ENCODE peak calls at places on chromosomes 4 and X, in five cellular contexts. W, R, I, C and F are unnamed samples.

GRCh38 chrX:34909151-34909550 is 33.4 kb upstream of the FAM47B start:
- DNase-seq in W (no peak), R (no peak), I (no peak), C (no peak), F (no peak)

GRCh38 chrX:15465896-15466651 is 27.1 kb downstream of the PIR start:
- DNase-seq in I (no peak), W (no peak), C (no peak), R (no peak), F (no peak)

GRCh38 chrX:103839404-103839803 is 7.3 kb upstream of the RAB9B start:
- DNase-seq in I (no peak), C (no peak), R (no peak), W (no peak), F (no peak)

GRCh38 chr4:165475706-165476070 is 96.9 kb downstream of the CPE start:
- DNase-seq in W (no peak), C (no peak), I (no peak), R (no peak), F (no peak)

GRCh38 chr4:67198757-67199156 is 346.5 kb downstream of the CENPC start:
- DNase-seq in I (no peak), R (no peak), C (no peak), W (no peak), F (no peak)

GRCh38 chrX:30668581-30668980 is 15.4 kb downstream of the GK start:
- DNase-seq in C (no peak), I (no peak), W (no peak), R (no peak), F (no peak)

GRCh38 chrX:15334561-15334960 is 762 bp downstream of the PIGA start:
- DNase-seq in R (no peak), I (no peak), C (no peak), W (no peak), F (no peak)

GRCh38 chr4:108763226-108763593 is 357 bp upstream of the ETNPPL start:
- DNase-seq in C (no peak), W (no peak), R (no peak), I (no peak), F (no peak)

GRCh38 chrX:103329991-103330390 is at the start of gene TCEAL7:
- DNase-seq in I (no peak), R (no peak), C (peak; percentile 79), W (no peak), F (no peak)

GRCh38 chrX:153644356-153645125 is 2.5 kb upstream of the DUSP9 start:
- DNase-seq in I (no peak), R (no peak), W (no peak), C (peak; percentile 59), F (no peak)

GRCh38 chrX:129939986-129940385 is 34.0 kb downstream of the UTP14A start:
- DNase-seq in R (no peak), W (no peak), I (no peak), C (no peak), F (no peak)

GRCh38 chr4:119099227-119099910 is 36.3 kb upstream of the MYOZ2 start:
- DNase-seq in R (no peak), I (no peak), C (no peak), W (no peak), F (no peak)

GRCh38 chr4:78901882-78902281 is 37.4 kb downstream of the PAQR3 start:
- DNase-seq in R (no peak), I (no peak), C (no peak), W (no peak), F (no peak)

GRCh38 chrX:107429090-107429489 is 20.4 kb upstream of the FRMPD3 start:
- DNase-seq in R (peak; percentile 34), I (no peak), C (no peak), W (no peak), F (no peak)

GRCh38 chr4:10093273-10093621 is 23.4 kb downstream of the WDR1 start:
- DNase-seq in W (no peak), R (no peak), C (no peak), I (no peak), F (no peak)
- TF ChIP-seq POLR2AphosphoS5 in W (no peak), R (no peak), C (no peak), I (no peak), F (no peak)

DNA sequence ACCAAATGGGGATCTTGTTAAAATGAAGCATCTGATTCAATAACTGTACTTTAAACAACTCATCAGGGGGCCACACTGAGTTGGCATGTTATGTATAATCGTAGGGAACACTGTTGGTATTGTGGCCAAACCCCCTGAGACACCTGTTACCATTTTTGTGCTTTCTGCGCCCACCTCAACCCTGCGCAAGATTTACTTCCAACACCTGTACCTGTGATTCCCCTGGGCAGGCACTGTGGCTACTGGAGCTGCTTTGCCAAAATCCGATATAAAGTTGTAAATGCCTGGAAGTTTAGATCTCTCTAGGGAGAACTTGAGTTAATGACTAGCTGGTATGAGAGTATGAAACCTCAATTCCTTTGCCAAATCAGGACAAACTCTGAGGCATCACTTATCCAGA is 259.8 kb upstream of the ATOH1 start:
- DNase-seq in R (no peak), I (no peak), W (no peak), C (no peak), F (no peak)
- H3K4me3 ChIP-seq in R (no peak overlapping the region), I (no peak overlapping the region), W (no peak overlapping the region), C (no peak overlapping the region), F (no peak overlapping the region)

GRCh38 chr4:73788411-73788810 is 48.0 kb downstream of the CXCL8 start:
- DNase-seq in C (no peak), I (no peak), R (no peak), W (no peak), F (no peak)
- TF ChIP-seq POLR2A in C (no peak), I (no peak), R (no peak), W (no peak), F (no peak)

GRCh38 chrX:40278340-40279090 is 180.8 kb upstream of the BCOR start:
- DNase-seq in R (no peak), W (no peak), C (no peak), I (no peak), F (no peak)
- TF ChIP-seq POLR2AphosphoS5 in R (no peak), W (no peak), C (no peak), I (no peak), F (no peak)

DNA sequence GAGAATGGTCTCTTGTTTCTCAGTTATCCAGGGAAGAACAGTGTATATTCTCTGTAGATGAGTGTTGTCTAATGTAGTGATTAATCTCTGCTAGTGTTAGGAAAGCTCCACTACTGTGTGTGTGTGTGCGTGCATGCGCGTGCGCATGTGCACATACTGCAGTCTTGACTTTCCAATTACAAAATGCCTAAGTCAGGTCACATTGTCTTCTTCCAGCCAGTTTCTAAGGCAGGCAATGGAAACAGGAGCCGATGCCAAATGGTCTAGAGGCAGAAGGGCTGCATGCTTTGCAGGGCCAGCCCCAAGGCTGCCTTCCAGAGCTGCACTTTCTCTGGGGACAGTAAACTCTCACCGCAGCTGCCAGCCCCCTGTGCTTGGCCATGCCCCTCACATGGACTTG is 30.5 kb upstream of the NAP1L5 start:
- DNase-seq in W (no peak), I (no peak), C (no peak), R (no peak), F (no peak)
- H3K4me3 ChIP-seq in W (no peak overlapping the region), I (no peak overlapping the region), C (no peak overlapping the region), R (no peak overlapping the region), F (no peak overlapping the region)

DNA sequence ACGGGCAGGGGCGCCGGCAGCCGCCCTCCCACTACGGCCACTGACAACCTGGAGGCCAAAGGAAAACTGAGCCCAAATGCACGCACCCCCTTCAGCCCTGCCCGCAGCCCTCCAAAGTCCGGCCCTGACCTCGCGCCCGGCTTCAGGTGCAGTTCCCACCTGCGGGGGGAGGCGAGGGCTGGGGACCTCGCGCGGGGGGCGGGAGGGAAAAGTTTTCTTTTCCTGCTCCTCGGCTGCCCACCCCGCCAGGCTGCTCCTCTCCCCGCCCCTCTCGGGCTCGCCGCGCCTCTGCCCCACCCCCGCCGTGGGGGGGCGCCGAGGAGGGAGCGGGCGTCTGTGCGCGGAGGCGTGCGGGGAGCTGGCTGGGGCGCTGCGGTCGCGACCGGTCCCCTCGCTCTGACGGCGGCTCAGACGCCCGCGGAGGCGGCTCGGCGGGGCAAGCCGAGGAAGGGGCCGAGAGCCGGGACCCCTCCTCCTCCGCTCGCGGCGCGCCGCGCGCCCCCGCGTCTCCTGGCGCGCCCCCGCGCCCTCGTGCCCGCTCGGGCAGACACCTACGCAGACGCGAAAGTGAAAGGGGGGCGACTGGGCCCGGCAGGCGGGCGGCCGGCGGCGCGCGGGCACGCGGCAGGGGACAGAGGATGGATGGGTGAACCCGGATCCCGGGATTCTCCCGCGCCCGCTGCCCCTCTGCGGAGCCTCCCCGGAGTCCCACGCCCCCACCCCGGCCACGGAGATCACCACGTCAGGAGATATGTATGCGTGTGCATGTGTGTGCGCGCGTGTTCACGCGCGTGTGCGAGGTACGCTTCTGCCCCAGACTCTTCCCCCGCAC is 3.1 kb upstream of the NR3C2 start:
- DNase-seq in W (no peak), C (peak; percentile 85), R (peak; percentile 79), I (peak; percentile 59), F (peak; percentile 66)
- TF ChIP-seq POLR2A in W (no peak), C (no peak), R (no peak), I (no peak), F (no peak)

GRCh38 chr4:76088719-76089118 is 14.2 kb downstream of the ART3 start:
- DNase-seq in R (no peak), C (no peak), W (no peak), I (no peak), F (no peak)

GRCh38 chr4:76095568-76095967 is 21.1 kb downstream of the ART3 start:
- DNase-seq in I (no peak), R (no peak), C (no peak), W (no peak), F (no peak)

GRCh38 chr4:76087007-76087769 is 12.7 kb downstream of the ART3 start:
- DNase-seq in R (peak; percentile 37), W (peak; percentile 62), C (no peak), I (no peak), F (peak; percentile 33)

GRCh38 chr4:76091052-76091451 is 16.5 kb downstream of the ART3 start:
- DNase-seq in R (no peak), I (no peak), C (no peak), W (no peak), F (no peak)

GRCh38 chr4:76090241-76090691 is 15.8 kb downstream of the ART3 start:
- DNase-seq in C (no peak), I (no peak), W (no peak), R (no peak), F (no peak)
- TF ChIP-seq POLR2AphosphoS5 in C (peak; percentile 17), I (no peak), W (no peak), R (no peak), F (no peak)

GRCh38 chrX:52261125-52261462 is 76.4 kb downstream of the MAGED4 start:
- DNase-seq in I (no peak), W (no peak), R (no peak), C (no peak), F (no peak)
- H3K4me3 ChIP-seq in I (no peak overlapping the region), W (peak overlapping the region; percentile 39), R (peak overlapping the region; percentile 63), C (no peak overlapping the region), F (peak overlapping the region; percentile 50)

GRCh38 chr4:41746440-41747229 is 1.9 kb downstream of the PHOX2B start:
- DNase-seq in R (no peak), W (no peak), C (no peak), I (no peak), F (no peak)
- TF ChIP-seq POLR2A in R (no peak), W (no peak), C (no peak), I (no peak), F (no peak)

DNA sequence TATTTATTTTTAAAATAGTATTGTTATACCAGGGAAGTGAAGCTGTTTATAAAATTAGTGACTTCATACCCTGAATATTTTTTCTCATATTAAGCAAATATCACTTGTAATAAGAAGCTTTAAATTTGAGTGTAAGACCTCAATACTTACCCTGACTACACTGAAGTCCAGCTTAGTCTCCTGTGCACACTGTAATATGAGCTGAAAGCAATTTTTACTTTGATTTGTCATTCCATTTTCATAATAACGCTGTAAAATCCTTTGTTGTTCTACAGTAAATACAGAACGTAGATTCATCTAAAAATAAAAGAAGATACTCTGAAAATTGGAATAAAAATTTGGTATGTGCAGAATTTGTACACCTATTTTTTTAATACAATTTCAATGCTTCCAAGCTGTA is 27.2 kb downstream of the HDX start:
- DNase-seq in C (no peak), W (no peak), R (no peak), I (no peak), F (no peak)
- TF ChIP-seq POLR2AphosphoS5 in C (no peak), W (no peak), R (no peak), I (no peak), F (no peak)